ENCODE peak calls at places on chromosomes 2 and 18, in six cellular contexts. D is lower lobe of right lung, T is upper lobe of right lung, P is ascending aorta, C is astrocyte, H is right lobe of liver. M is an unnamed sample. For H3K4me1, the result is how much of the 10 kb centered on the place peaks cover.

GRCh38 chr2:199100326-199101110 is 357.2 kb downstream of the SATB2 start:
- DNase-seq in T (no peak), P (no peak), C (peak), H (no peak), D (no peak), M (no peak)

GRCh38 chr2:54298511-54298910 is 42.5 kb upstream of the TSPYL6 start:
- DNase-seq in H (no peak), D (no peak), C (no peak), P (no peak), T (no peak), M (no peak)

GRCh38 chr2:71592181-71592711 is 138.9 kb downstream of the DYSF start:
- DNase-seq in D (no peak), H (no peak), T (no peak), C (no peak), P (no peak), M (no peak)

GRCh38 chr2:239730897-239731296 is 294.2 kb downstream of the NDUFA10 start:
- DNase-seq in T (peak), H (no peak), C (no peak), P (peak), D (no peak), M (peak)

GRCh38 chr2:203490391-203490790 is 44.7 kb downstream of the RAPH1 start:
- DNase-seq in H (no peak), P (no peak), C (no peak), T (no peak), D (no peak), M (no peak)

GRCh38 chr2:199747427-199747826 is 103.6 kb downstream of the FTCDNL1 start:
- DNase-seq in C (no peak), T (no peak), D (no peak), H (no peak), P (no peak), M (no peak)

GRCh38 chr2:62406573-62407043 is 99.4 kb downstream of the TMEM17 start:
- DNase-seq in H (peak), C (no peak), T (no peak), D (no peak), P (no peak), M (no peak)

GRCh38 chr18:6009751-6010150 is 114.4 kb upstream of the TMEM200C start:
- DNase-seq in D (no peak), C (peak), P (no peak), T (no peak), H (no peak), M (no peak)

GRCh38 chr18:55269632-55270031 is 310.4 kb upstream of the CCDC68 start:
- DNase-seq in T (no peak), C (no peak), H (no peak), P (no peak), D (no peak), M (no peak)

GRCh38 chr18:48472610-48473009 is 63.4 kb upstream of the ZBTB7C start:
- DNase-seq in H (no peak), P (no peak), D (no peak), T (no peak), C (no peak), M (no peak)

GRCh38 chr18:24799720-24800119 is 339.3 kb downstream of the HRH4 start:
- DNase-seq in D (no peak), H (no peak), T (no peak), P (no peak), C (no peak), M (no peak)

GRCh38 chr2:30266051-30266621 is 34.8 kb downstream of the LBH start:
- DNase-seq in D (no peak), H (peak), T (no peak), C (no peak), P (no peak), M (peak)

GRCh38 chr2:237618449-237618848 is 8.9 kb upstream of the LRRFIP1 start:
- DNase-seq in T (peak), C (peak), P (no peak), H (no peak), D (no peak), M (no peak)

GRCh38 chr18:64692826-64693225 is 543.9 kb upstream of the LINC00305 start:
- DNase-seq in T (no peak), H (no peak), C (no peak), D (no peak), P (no peak), M (no peak)

GRCh38 chr18:41069166-41069565 is 885.9 kb upstream of the PIK3C3 start:
- DNase-seq in D (no peak), C (no peak), T (no peak), H (no peak), P (no peak), M (no peak)

GRCh38 chr2:152743004-152743403 is 24.6 kb downstream of the ARL6IP6 start:
- DNase-seq in C (no peak), D (no peak), H (no peak), T (no peak), P (no peak), M (no peak)

GRCh38 chr2:159775006-159775405 is 23.0 kb downstream of the CD302 start:
- DNase-seq in P (no peak), C (no peak), H (no peak), T (no peak), D (no peak), M (no peak)

GRCh38 chr2:152961376-152961775 is 243.0 kb downstream of the ARL6IP6 start:
- DNase-seq in C (no peak), D (no peak), P (no peak), H (no peak), T (no peak), M (no peak)

GRCh38 chr2:222582931-222583330 is 73.0 kb downstream of the FARSB start:
- DNase-seq in T (no peak), P (no peak), C (no peak), H (no peak), D (no peak), M (no peak)
- TF ChIP-seq CTCF in T (no peak), P (no peak), C (peak), H (peak), D (no peak), M (no peak)

GRCh38 chr2:221514305-221515040 is 57.6 kb downstream of the EPHA4 start:
- DNase-seq in H (no peak), T (no peak), P (no peak), C (no peak), D (no peak), M (no peak)

GRCh38 chr2:221521261-221521845 is 50.8 kb downstream of the EPHA4 start:
- DNase-seq in T (no peak), P (no peak), D (no peak), H (no peak), C (no peak), M (no peak)

GRCh38 chr2:221518201-221518936 is 53.7 kb downstream of the EPHA4 start:
- DNase-seq in C (peak), D (no peak), T (no peak), H (no peak), P (no peak), M (no peak)

GRCh38 chr2:221517362-221518121 is 54.6 kb downstream of the EPHA4 start:
- DNase-seq in P (peak), T (peak), H (no peak), C (peak), D (peak), M (peak)

DNA sequence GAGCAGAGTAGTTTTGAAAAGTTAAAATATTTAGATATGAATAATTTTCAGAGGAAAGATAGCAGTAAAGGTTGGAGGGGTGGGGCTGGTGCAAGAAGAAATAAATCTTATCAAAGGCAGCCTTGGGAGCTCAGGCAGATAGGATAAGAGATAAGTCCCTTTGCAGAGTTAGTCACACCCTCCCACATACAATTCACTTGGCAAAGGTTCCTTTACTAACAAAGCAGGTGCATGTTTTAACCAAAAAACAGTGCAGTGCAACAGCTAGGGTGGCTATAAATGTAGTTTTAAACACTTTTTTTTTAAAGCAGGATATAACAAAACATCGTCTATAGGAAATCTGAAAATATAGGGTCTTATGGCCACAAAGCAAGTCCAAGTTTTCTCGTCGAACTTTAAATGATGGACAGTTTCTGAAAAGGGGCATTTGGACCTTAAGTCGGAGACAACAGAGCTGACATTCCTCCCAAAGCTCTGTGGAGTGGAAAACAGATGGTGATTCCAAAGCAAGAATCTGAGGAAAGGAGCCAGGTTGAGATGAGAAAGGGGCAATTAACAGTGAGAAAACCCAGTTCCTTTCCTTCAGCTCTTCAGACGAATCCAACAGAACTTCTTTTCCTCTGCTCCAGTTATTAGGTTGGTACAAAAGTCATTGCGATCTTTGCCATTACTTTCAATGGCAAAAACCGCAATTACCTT is 53.0 kb downstream of the EPHA4 start:
- DNase-seq in D (no peak), H (no peak), P (no peak), T (no peak), C (peak), M (peak)
- H3K4me1 ChIP-seq in D (under half), H (under half), P (under half), T (under half), C (under half), M (under half)

GRCh38 chr2:88549616-88550292 is 77.5 kb downstream of the EIF2AK3 start:
- DNase-seq in T (no peak), D (no peak), P (no peak), C (no peak), H (no peak), M (no peak)

GRCh38 chr2:88557290-88557689 is 70.0 kb downstream of the EIF2AK3 start:
- DNase-seq in H (no peak), D (no peak), C (no peak), P (no peak), T (no peak), M (peak)

GRCh38 chr2:88556026-88556425 is 71.2 kb downstream of the EIF2AK3 start:
- DNase-seq in T (no peak), H (no peak), P (no peak), C (no peak), D (no peak), M (no peak)

GRCh38 chr2:88554189-88554588 is 73.1 kb downstream of the EIF2AK3 start:
- DNase-seq in H (no peak), P (no peak), D (no peak), T (no peak), C (no peak), M (no peak)
- TF ChIP-seq CTCF in H (no peak), P (no peak), D (no peak), T (no peak), C (no peak), M (no peak)

DNA sequence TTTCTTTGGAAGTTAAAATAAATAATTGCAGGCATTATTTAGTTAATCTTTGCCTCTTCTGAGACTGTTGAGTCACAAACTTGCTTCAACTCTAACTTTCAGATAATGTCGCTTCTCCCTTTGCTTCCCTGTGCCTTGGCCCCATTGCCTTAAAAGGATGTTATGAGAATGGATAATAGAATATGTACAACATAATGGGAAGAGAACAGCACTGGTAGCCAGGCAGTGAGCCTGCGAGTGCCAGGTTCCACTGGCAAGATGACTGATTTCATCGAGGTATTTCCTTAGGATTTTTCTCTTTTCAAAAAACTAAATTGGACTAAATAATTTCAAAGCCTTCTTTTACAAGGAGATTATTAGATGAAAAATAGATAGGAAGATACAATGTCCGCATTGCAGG is 420.9 kb downstream of the TGIF1 start:
- DNase-seq in H (no peak), D (no peak), T (no peak), C (no peak), P (no peak), M (no peak)
- H3K4me1 ChIP-seq in H (under half), D (under half), T (under half), C (under half), P (under half), M (under half)

DNA sequence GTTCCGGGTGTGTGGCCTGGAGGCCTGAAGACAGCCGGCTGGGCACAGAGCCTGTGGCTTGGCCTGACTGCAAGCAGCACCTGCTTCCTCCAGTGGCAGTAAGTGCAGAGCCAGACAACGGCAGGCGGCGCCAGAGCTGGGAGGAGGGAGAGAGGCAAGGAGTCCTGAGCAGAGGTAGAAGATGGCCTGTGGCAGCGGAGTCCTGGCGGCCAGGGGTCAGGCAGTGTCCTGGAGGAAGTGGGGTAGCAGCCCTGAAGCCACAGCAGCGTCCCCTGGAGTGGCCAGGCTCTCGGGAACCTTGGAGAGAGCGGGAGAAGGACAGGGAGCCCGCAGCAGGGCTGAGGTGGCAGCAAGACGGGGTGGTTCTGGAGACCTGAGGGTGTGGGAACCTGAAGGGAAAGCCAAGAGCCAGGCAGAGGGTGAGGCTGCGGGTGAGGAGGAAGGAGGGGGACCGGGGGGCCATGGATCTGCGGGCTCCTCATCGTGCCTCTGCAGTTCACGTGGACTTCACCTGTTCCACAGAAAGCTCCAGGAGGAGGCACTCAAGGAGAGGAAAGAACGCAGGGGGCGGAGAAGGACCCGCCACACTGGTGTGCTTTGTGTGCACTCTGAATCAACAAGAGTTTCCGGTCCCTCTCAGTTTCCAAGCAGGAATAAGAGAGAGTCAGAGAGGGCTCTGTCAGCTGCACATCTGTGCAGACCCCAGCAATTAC is 85.9 kb downstream of the USP40 start:
- DNase-seq in C (peak), D (peak), H (no peak), P (peak), T (peak), M (no peak)
- TF ChIP-seq CTCF in C (no peak), D (peak), H (no peak), P (no peak), T (peak), M (no peak)

GRCh38 chr2:150620860-150621259 is 133.4 kb upstream of the RND3 start:
- DNase-seq in H (no peak), T (no peak), C (peak), P (no peak), D (no peak), M (no peak)
- H3K4me1 ChIP-seq in H (under half), T (under half), C (under half), P (under half), D (under half), M (under half)

GRCh38 chr18:58026857-58027256 is 17.2 kb upstream of the NEDD4L start:
- DNase-seq in P (no peak), D (no peak), T (no peak), C (no peak), H (no peak), M (no peak)
- TF ChIP-seq CTCF in P (no peak), D (no peak), T (no peak), C (no peak), H (no peak), M (no peak)

DNA sequence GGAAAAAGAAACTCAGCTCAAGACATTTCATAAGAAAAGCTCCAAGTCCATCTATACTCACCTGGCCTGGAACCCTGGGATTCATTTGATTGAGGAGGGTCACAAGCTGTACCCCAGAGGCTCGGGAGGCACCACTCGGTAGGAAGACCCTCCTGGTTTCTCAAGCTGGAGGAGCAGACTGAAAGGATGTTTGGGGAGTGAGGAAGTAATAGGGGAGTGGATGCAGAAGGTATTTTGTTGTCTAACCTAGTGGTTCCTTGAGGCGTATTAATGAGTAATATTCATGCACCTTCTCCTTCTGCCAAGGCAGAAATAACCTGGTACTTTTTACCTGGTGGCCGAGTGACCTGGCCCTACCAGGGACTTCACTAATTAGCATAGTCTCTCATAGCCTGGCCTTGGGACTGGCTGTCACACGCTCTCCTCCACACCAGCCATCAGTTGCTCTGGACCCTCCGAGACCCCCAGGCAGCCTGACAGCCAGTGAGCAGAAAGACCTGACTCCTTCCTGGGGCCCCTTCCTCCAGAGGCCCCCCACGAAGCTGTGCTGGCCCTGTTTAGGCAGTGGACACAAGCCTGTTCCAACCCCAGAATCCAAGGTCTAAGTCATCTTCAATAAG is 161.4 kb downstream of the BCL2 start:
- DNase-seq in P (no peak), C (no peak), T (no peak), D (no peak), H (no peak), M (no peak)
- H3K4me1 ChIP-seq in P (under half), C (under half), T (under half), D (under half), H (under half), M (under half)

GRCh38 chr18:47399475-47399874 is 148.0 kb upstream of the SKOR2 start:
- DNase-seq in P (peak), H (no peak), T (no peak), C (no peak), D (no peak), M (no peak)

DNA sequence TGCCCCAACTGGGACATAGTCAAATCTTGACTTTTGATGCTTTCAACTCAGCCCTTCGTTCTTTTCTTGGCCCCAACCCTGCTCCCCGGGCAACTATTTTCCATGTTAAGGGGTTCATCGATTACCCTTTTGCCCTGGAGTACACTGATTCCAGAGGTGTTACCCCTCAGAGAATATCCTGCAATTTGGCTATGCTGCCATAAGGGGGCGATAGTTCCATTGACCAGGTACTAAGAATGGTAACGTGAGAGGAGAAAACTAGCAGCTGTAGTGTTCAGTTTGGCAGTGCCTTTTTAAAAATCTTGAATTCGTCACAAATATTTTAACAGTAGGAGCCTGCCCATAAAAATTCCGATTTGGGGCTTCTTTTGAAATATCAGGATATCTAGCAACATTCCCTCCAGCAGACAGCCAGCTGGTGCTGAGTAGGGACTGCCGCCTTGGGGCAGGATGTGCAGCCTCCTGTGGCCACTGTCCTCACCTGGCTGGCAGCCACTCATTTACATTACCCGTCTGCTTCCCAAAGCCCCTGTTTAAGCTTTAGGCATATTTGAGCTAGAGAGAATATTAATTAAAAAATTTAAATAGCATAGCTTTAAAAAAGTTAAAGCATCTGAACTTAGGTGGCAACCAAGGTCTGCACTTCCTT is 146.3 kb upstream of the SKOR2 start:
- DNase-seq in C (no peak), T (no peak), H (no peak), P (peak), D (no peak), M (no peak)
- TF ChIP-seq CTCF in C (peak), T (peak), H (peak), P (no peak), D (no peak), M (no peak)

DNA sequence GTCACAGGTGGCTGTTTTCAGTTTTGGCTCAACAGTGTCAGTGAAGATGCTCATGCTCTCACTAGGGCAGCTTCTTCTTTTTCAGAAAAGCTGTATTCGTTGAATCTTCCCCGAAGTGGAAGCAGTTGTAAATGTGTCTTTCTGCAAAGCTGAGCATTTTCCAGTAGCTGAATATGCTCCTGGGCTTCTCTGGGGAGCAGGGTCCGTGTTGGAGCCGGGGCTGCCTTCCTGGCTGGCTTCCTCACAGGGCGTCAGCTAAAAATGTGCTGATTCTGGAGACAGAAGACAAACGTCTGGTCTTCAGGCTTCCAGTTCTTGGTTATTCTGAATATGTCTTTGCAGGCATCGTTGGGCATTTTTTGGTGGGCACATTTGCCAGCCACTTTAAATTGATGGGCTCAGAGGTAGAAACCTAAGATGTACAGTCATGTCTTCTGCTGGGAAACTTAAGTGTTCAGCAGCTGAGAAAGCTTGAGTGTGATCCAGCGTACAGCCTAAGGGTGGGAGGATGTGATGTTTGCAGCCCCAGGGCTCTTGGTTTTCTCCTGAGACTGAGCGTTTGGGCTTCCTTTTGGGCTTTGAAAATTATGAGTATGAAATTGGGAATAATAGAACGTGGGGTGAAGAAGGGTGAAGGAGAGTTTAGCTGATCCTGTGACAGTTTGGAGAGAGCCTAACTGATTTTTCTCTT is 19.0 kb downstream of the SETBP1 start:
- DNase-seq in C (no peak), T (no peak), P (no peak), H (no peak), D (no peak), M (no peak)
- H3K4me1 ChIP-seq in C (under half), T (under half), P (under half), H (under half), D (under half), M (under half)